ENCODE peak calls at places on chromosomes 11 and 22, in six cellular contexts. U is K562, K is endothelial cell of umbilical vein, S is A549, B is GM12878, Z is HepG2. D is an unnamed sample.

GRCh38 chr11:58625826-58626460 is 3.5 kb downstream of the CNTF start:
- DNase-seq in Z (no peak), B (no peak), U (no peak), S (no peak), K (no peak), D (no peak)

GRCh38 chr11:65506770-65507485 is 8.1 kb downstream of the MALAT1 start:
- DNase-seq in S (no peak), Z (no peak), B (no peak), K (peak), U (no peak), D (no peak)

GRCh38 chr11:119737678-119738439 is 8.9 kb upstream of the NECTIN1 start:
- DNase-seq in B (no peak), U (no peak), S (no peak), K (no peak), Z (no peak), D (no peak)

GRCh38 chr22:46055851-46056168 is 78.8 kb upstream of the WNT7B start:
- DNase-seq in S (no peak), B (no peak), K (no peak), Z (no peak), U (no peak), D (no peak)

GRCh38 chr11:19576903-19577302 is 135.7 kb upstream of the NAV2 start:
- DNase-seq in Z (no peak), B (no peak), S (no peak), K (no peak), U (no peak), D (no peak)

GRCh38 chr11:12057299-12057980 is 49.0 kb upstream of the DKK3 start:
- DNase-seq in K (no peak), S (no peak), U (no peak), B (no peak), Z (no peak), D (no peak)

GRCh38 chr22:38402204-38402603 is 52.8 kb downstream of the KCNJ4 start:
- DNase-seq in K (no peak), B (no peak), U (no peak), S (no peak), Z (no peak), D (no peak)

GRCh38 chr22:25176175-25176574 is 23.5 kb upstream of the CRYBB3 start:
- DNase-seq in Z (no peak), K (no peak), U (no peak), S (no peak), B (no peak), D (no peak)

GRCh38 chr11:38182126-38182907 is 1584.3 kb upstream of the RAG2 start:
- DNase-seq in K (no peak), Z (peak), B (no peak), U (no peak), S (no peak), D (no peak)

GRCh38 chr22:49934144-49934890 is 15.9 kb downstream of the CRELD2 start:
- DNase-seq in Z (no peak), U (peak), B (no peak), K (no peak), S (no peak), D (peak)

GRCh38 chr11:69493931-69494821 is 12.7 kb downstream of the LINC01488 start:
- DNase-seq in Z (no peak), B (no peak), S (no peak), K (peak), U (no peak), D (no peak)

GRCh38 chr11:103800406-103801114 is 235.9 kb upstream of the DDI1 start:
- DNase-seq in S (no peak), B (no peak), K (peak), U (no peak), Z (no peak), D (no peak)

GRCh38 chr11:22304337-22304961 is 33.7 kb upstream of the SLC17A6 start:
- DNase-seq in K (peak), S (peak), Z (peak), U (peak), B (no peak), D (peak)

GRCh38 chr11:65411681-65412070 is 10.9 kb upstream of the NEAT1 start:
- DNase-seq in S (no peak), B (no peak), K (no peak), Z (no peak), U (no peak), D (no peak)

GRCh38 chr11:117009905-117010605 is 88.2 kb downstream of the SIK3 start:
- DNase-seq in Z (no peak), U (no peak), K (no peak), S (no peak), B (no peak), D (no peak)

GRCh38 chr22:38327805-38328204 is 10.6 kb upstream of the CSNK1E start:
- DNase-seq in K (peak), B (no peak), U (no peak), Z (no peak), S (no peak), D (peak)

GRCh38 chr22:49753276-49753884 is 74.3 kb downstream of the BRD1 start:
- DNase-seq in S (no peak), U (no peak), B (no peak), K (no peak), Z (no peak), D (no peak)

GRCh38 chr11:45156201-45156600 is 9.8 kb downstream of the PRDM11 start:
- DNase-seq in U (no peak), K (no peak), B (no peak), Z (no peak), S (no peak), D (no peak)

GRCh38 chr22:48951836-48952235 is 875.8 kb downstream of the BRD1 start:
- DNase-seq in K (no peak), Z (no peak), S (no peak), U (no peak), B (no peak), D (no peak)

GRCh38 chr11:73259406-73260126 is 12.6 kb upstream of the P2RY6 start:
- DNase-seq in S (no peak), U (no peak), Z (no peak), B (no peak), K (no peak), D (no peak)

GRCh38 chr22:20524004-20524481 is 16.6 kb downstream of the MED15 start:
- DNase-seq in U (peak), B (peak), Z (peak), S (no peak), K (no peak), D (no peak)

GRCh38 chr11:8032576-8033311 is 45.6 kb downstream of the EIF3F start:
- DNase-seq in Z (no peak), B (no peak), U (no peak), S (no peak), K (no peak), D (no peak)

DNA sequence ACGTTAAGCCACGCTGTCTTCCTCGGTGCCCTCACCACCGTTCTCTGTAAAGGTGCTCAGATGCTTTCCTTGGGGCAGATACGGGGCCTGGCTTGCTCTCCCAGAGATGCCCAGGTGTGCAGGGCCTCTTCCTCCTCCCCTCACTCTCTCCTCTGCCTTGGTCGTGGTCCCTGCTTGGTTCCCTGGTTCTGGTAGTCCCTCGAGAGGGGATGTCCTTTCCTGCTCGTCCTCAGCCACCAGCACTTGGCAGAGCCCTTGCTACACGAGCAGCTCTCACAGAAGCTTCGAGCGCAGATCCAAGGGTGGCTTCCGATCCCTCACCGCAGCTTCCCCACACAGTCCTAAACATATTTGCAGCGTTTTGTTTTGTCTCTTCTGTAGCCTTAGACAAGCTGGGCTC is 298.8 kb downstream of the TBC1D22A start:
- DNase-seq in B (no peak), K (no peak), S (no peak), Z (no peak), U (no peak), D (no peak)
- TF ChIP-seq MYC in B (no peak), K (no peak), S (no peak), Z (no peak), U (no peak), D (no peak)

GRCh38 chr11:20873054-20873453 is 203.7 kb downstream of the NELL1 start:
- DNase-seq in B (no peak), S (peak), K (no peak), Z (peak), U (peak), D (peak)
- TF ChIP-seq MYC in B (no peak), S (no peak), K (no peak), Z (no peak), U (no peak), D (no peak)

GRCh38 chr11:83036701-83037100 is 35.0 kb downstream of the RAB30 start:
- DNase-seq in B (no peak), Z (no peak), U (no peak), S (no peak), K (no peak), D (no peak)

GRCh38 chr11:83033367-83033766 is 38.3 kb downstream of the RAB30 start:
- DNase-seq in B (no peak), U (no peak), S (no peak), Z (no peak), K (no peak), D (no peak)

GRCh38 chr11:83034673-83035014 is 37.1 kb downstream of the RAB30 start:
- DNase-seq in Z (no peak), S (no peak), K (no peak), U (no peak), B (no peak), D (no peak)

GRCh38 chr11:83035070-83035854 is 36.4 kb downstream of the RAB30 start:
- DNase-seq in K (no peak), Z (no peak), U (no peak), S (no peak), B (no peak), D (peak)

GRCh38 chr11:83033972-83034672 is 37.6 kb downstream of the RAB30 start:
- DNase-seq in K (peak), Z (no peak), S (no peak), U (no peak), B (no peak), D (no peak)
- TF ChIP-seq MYC in K (no peak), Z (no peak), S (no peak), U (no peak), B (no peak), D (no peak)

DNA sequence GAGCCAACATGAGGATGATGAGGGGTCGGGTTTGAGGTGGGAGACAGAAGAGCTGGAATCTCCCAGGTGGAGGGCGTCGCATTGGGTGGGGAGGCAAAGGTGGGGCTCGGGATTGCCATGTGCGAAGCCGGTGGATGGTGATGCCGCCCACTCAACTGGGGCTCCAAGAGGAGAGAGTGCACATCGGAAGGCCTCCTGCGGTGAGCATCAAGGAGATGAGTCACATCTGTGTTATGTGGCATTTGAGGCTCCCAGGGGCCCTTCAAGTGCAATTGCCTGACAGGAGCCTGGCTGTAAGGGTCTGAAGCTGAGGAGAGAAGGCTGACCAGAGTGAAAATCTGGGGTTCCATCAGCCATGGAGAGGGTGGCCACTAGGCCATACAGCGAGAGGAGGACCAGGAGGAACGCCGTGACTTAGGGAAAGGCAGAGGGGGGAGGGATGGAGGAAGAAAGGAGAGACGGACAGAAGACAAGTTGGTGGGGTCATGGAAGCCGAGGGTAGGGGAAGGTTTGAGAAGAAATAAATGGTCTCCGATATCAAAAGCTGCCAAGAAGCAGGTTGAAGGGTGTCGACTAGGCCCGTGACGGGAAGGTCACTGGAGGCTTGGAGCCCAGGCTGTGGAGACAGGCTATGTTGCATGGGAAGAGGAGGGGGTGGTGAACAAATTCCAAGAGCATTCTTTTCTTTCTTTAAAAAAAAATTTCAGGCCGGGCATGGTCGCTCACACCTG is 21.3 kb downstream of the RASD2 start:
- DNase-seq in U (peak), B (no peak), K (no peak), Z (no peak), S (peak), D (peak)
- TF ChIP-seq MYC in U (no peak), B (no peak), K (no peak), Z (no peak), S (no peak), D (peak)

GRCh38 chr11:2528301-2529050 is 83.7 kb downstream of the KCNQ1 start:
- DNase-seq in U (no peak), S (no peak), B (no peak), Z (no peak), K (no peak), D (no peak)
- TF ChIP-seq MYC in U (no peak), S (no peak), B (no peak), Z (no peak), K (no peak), D (no peak)

GRCh38 chr11:63944987-63945386 is 6.2 kb downstream of the NAA40 start:
- DNase-seq in S (no peak), K (no peak), U (no peak), B (no peak), Z (peak), D (no peak)
- TF ChIP-seq MYC in S (no peak), K (no peak), U (no peak), B (no peak), Z (peak), D (no peak)

DNA sequence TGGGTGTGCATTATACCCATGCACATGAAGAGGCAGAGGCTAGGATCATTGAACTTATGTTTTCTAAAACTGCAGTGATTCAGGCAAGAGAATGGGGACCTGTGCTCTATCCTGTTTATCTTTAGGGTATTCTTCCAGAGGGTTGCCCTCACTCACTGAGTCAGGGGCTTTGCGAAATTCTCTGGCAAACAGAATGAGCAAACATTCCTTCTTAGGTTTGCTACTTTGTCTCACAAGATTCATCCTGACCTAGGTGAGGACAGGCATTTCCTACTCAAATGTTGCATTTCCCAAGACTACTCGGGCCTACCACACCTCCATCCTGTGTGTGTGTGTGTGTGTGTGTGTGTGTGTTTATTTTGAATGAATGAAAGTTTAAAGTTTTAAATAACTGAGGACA is 2.7 kb upstream of the EIF3M start:
- DNase-seq in K (no peak), B (no peak), Z (peak), S (peak), U (no peak), D (no peak)
- TF ChIP-seq MYC in K (no peak), B (no peak), Z (no peak), S (no peak), U (no peak), D (no peak)

GRCh38 chr11:13384837-13385417 is 78.1 kb downstream of the BTBD10 start:
- DNase-seq in K (peak), B (peak), U (peak), S (peak), Z (peak), D (peak)
- TF ChIP-seq MYC in K (no peak), B (no peak), U (no peak), S (no peak), Z (no peak), D (no peak)

DNA sequence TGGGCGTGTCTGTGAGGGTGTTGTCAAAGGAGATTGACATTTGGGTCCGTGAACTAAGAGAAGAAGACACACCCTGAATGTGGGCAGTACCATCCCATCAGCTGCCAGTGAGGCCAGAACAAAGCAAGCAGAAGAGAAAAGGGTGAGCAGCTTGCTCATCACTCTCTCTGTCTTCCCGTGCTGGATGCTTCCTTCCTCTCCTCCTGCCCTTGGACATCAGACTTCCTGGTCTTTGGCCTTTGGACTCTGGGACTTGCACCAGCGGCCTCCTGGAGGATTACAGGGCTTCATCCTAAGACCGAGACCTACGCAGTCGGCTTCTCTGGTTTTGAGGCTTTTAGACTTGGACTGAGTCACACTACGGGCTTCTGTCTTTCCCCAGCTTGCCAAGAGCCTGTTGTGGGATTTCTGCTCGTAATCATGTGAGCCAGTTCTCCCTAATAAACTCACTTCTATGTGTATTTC is 18.8 kb downstream of the APOL2 start:
- DNase-seq in K (peak), U (no peak), S (peak), B (no peak), Z (no peak), D (no peak)
- TF ChIP-seq MYC in K (no peak), U (no peak), S (no peak), B (no peak), Z (no peak), D (no peak)

GRCh38 chr11:78961186-78961782 is 386.6 kb upstream of the NARS2 start:
- DNase-seq in B (no peak), Z (no peak), K (peak), U (peak), S (peak), D (peak)
- TF ChIP-seq MYC in B (no peak), Z (no peak), K (no peak), U (no peak), S (no peak), D (no peak)

D was measured in NB4.